ENCODE peak calls at places on chromosomes 5 and 9, in eight cellular contexts. M is left lung; L is dorsolateral prefrontal cortex; C is GM23338; F is pancreas; Q is heart left ventricle; A is neural progenitor cell; W is CD8-positive, alpha-beta T cell. V is an unnamed sample.

GRCh38 chr9:751137-752051 is 90.1 kb upstream of the DMRT1 start:
- DNase-seq in M (no peak), L (no peak), C (no peak), F (no peak), Q (no peak), A (no peak), W (peak), V (no peak)

GRCh38 chr9:135471751-135472640 is 7.6 kb upstream of the PPP1R26 start:
- DNase-seq in M (no peak), L (no peak), C (peak), F (no peak), Q (no peak), A (peak), W (no peak), V (no peak)

GRCh38 chr9:64773491-64773931 is 511.5 kb downstream of the FOXD4L5 start:
- DNase-seq in M (no peak), L (no peak), C (peak), F (peak), Q (no peak), A (no peak), W (peak), V (no peak)

GRCh38 chr5:80245986-80246781 is 9.7 kb downstream of the SERINC5 start:
- DNase-seq in M (no peak), L (no peak), C (peak), F (no peak), Q (no peak), A (peak), W (no peak), V (no peak)

GRCh38 chr5:9283473-9283872 is 262.4 kb downstream of the SEMA5A start:
- DNase-seq in M (no peak), L (no peak), C (peak), F (no peak), Q (no peak), A (no peak), W (no peak), V (no peak)

GRCh38 chr5:96661841-96662724 is at the start of gene CAST:
- DNase-seq in M (peak), L (peak), C (peak), F (peak), Q (peak), A (peak), W (peak), V (peak)

GRCh38 chr5:142630927-142631539 is 54.9 kb downstream of the FGF1 start:
- DNase-seq in M (no peak), L (no peak), C (no peak), F (no peak), Q (peak), A (no peak), W (no peak), V (no peak)

GRCh38 chr5:174612686-174613085 is 111.7 kb upstream of the MSX2 start:
- DNase-seq in M (no peak), L (no peak), C (no peak), F (no peak), Q (no peak), A (no peak), W (no peak), V (peak)

GRCh38 chr5:150246835-150247234 is 42.7 kb downstream of the CAMK2A start:
- DNase-seq in M (no peak), L (no peak), C (no peak), F (no peak), Q (no peak), A (no peak), W (no peak), V (peak)

GRCh38 chr5:53008751-53009150 is 19.6 kb downstream of the ITGA2 start:
- DNase-seq in M (no peak), L (no peak), C (no peak), F (no peak), Q (no peak), A (no peak), W (no peak), V (no peak)

GRCh38 chr9:72203205-72203803 is 54.1 kb downstream of the GDA start:
- DNase-seq in M (no peak), L (no peak), C (peak), F (peak), Q (no peak), A (peak), W (no peak), V (no peak)

GRCh38 chr5:125257057-125257970 is 510.9 kb upstream of the ZNF608 start:
- DNase-seq in M (no peak), L (no peak), C (no peak), F (no peak), Q (peak), A (no peak), W (no peak), V (no peak)

GRCh38 chr5:171790408-171790807 is 4.8 kb downstream of the SMIM23 start:
- DNase-seq in M (no peak), L (no peak), C (no peak), F (no peak), Q (no peak), A (no peak), W (peak), V (no peak)

GRCh38 chr5:83636141-83636540 is 84.5 kb downstream of the HAPLN1 start:
- DNase-seq in M (no peak), L (no peak), C (no peak), F (no peak), Q (no peak), A (no peak), W (no peak), V (no peak)

GRCh38 chr9:134225816-134226215 is 61.5 kb upstream of the RNU6ATAC start:
- DNase-seq in M (no peak), L (no peak), C (no peak), F (no peak), Q (no peak), A (no peak), W (no peak), V (peak)

GRCh38 chr5:126676195-126676624 is 75.5 kb downstream of the PHAX start:
- DNase-seq in M (no peak), L (no peak), C (peak), F (peak), Q (peak), A (peak), W (peak), V (no peak)

GRCh38 chr9:272251-273213 is 57.9 kb downstream of the DOCK8 start:
- DNase-seq in M (peak), L (no peak), C (no peak), F (no peak), Q (no peak), A (no peak), W (peak), V (no peak)

GRCh38 chr5:73215891-73216610 is 43.1 kb downstream of the TMEM174 start:
- DNase-seq in M (peak), L (no peak), C (peak), F (peak), Q (peak), A (peak), W (peak), V (peak)

GRCh38 chr5:73215525-73215890 is 42.5 kb downstream of the TMEM174 start:
- DNase-seq in M (no peak), L (no peak), C (no peak), F (no peak), Q (no peak), A (no peak), W (no peak), V (no peak)

GRCh38 chr5:73222173-73222572 is 49.2 kb downstream of the TMEM174 start:
- DNase-seq in M (no peak), L (no peak), C (no peak), F (no peak), Q (no peak), A (peak), W (no peak), V (no peak)

GRCh38 chr5:73214921-73215490 is 42.0 kb downstream of the TMEM174 start:
- DNase-seq in M (no peak), L (no peak), C (peak), F (no peak), Q (no peak), A (peak), W (no peak), V (no peak)

DNA sequence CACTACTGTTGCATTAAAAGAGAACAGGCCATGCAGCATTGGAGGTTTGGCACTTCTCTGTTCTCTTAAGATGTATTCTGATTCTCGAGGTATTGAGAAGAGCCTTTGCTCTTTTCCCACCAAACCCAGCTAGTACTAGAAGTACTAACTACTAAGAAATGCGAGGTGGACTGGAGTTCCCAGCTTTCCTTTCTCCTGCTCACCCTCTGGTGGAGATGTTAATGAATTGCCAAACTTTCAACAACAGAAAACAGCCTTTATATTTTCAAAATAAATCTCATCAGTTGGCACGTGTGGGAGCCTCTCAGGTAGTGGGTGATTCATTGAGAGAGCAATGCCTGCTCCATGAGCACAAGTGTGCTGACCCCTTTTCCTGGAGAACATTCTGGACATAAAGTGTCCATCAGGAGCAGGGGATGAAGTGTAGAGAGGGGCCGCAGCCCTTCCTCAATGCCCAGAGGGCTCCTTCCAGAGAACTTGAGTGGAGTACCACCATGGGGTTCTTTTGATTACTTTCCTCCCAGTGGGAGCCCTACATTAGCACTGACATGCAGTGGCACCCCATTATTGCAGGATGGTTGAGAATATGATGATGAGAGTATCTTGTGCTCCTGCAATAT is 45.7 kb downstream of the TMEM174 start:
- DNase-seq in M (no peak), L (no peak), C (peak), F (no peak), Q (no peak), A (peak), W (no peak), V (no peak)
- TF ChIP-seq CTCF in M (no peak), L (no peak), C (peak), F (no peak), Q (no peak), A (peak), W (no peak), V (no peak)

GRCh38 chr5:159178978-159179377 is 30.4 kb downstream of the RNF145 start:
- DNase-seq in M (no peak), L (no peak), C (no peak), F (peak), Q (no peak), A (no peak), W (no peak), V (no peak)

GRCh38 chr5:159171274-159171673 is 38.1 kb downstream of the RNF145 start:
- DNase-seq in M (no peak), L (no peak), C (no peak), F (no peak), Q (no peak), A (no peak), W (no peak), V (no peak)

GRCh38 chr5:159174511-159175168 is 34.7 kb downstream of the RNF145 start:
- DNase-seq in M (no peak), L (no peak), C (no peak), F (no peak), Q (no peak), A (no peak), W (no peak), V (no peak)

GRCh38 chr5:159179556-159180305 is 29.6 kb downstream of the RNF145 start:
- DNase-seq in M (no peak), L (no peak), C (no peak), F (no peak), Q (no peak), A (no peak), W (no peak), V (no peak)

DNA sequence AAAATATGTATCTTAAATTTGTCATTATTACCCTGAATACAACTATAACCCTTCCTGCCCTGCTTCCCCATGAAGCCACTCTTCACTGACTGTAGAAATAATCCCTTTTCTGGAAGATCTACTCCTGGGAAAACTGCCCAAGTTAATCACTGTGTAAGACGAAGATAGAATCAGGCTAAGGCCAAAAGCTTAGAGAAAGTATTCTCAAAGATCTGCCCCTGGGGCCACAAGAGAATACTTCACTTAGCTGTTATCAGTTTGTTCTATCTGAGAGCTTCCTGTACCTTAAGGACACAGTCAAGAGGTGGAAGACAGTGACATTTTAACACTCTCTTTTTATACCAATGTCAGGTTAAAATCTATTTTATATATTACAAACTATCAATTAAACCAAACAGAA is 33.8 kb downstream of the RNF145 start:
- DNase-seq in M (no peak), L (no peak), C (no peak), F (no peak), Q (no peak), A (no peak), W (no peak), V (no peak)
- H3K27ac ChIP-seq in M (peak), L (no peak), C (no peak), F (no peak), Q (peak), A (no peak), W (no peak), V (peak)

GRCh38 chr5:32710859-32711692 is at the start of gene NPR3:
- DNase-seq in M (no peak), L (no peak), C (peak), F (no peak), Q (peak), A (peak), W (no peak), V (no peak)

GRCh38 chr5:32711693-32712462 is 757 bp downstream of the NPR3 start:
- DNase-seq in M (no peak), L (no peak), C (peak), F (peak), Q (peak), A (peak), W (no peak), V (peak)

GRCh38 chr5:32712463-32713395 is 1.6 kb downstream of the NPR3 start:
- DNase-seq in M (no peak), L (no peak), C (peak), F (no peak), Q (no peak), A (peak), W (no peak), V (no peak)

GRCh38 chr5:32714836-32715235 is 3.7 kb downstream of the NPR3 start:
- DNase-seq in M (no peak), L (no peak), C (no peak), F (no peak), Q (no peak), A (no peak), W (no peak), V (no peak)

GRCh38 chr5:32713396-32714381 is 2.6 kb downstream of the NPR3 start:
- DNase-seq in M (peak), L (no peak), C (peak), F (peak), Q (peak), A (peak), W (no peak), V (peak)
- H3K4me3 ChIP-seq in M (peak), L (peak), C (peak), F (no peak), Q (peak), A (peak), W (no peak), V (peak)

GRCh38 chr5:169302491-169303118 is 1.7 kb upstream of the SLIT3 start:
- DNase-seq in M (no peak), L (peak), C (peak), F (peak), Q (peak), A (peak), W (peak), V (peak)
- TF ChIP-seq CTCF in M (peak), L (peak), C (peak), F (peak), Q (peak), A (peak), W (peak), V (peak)

DNA sequence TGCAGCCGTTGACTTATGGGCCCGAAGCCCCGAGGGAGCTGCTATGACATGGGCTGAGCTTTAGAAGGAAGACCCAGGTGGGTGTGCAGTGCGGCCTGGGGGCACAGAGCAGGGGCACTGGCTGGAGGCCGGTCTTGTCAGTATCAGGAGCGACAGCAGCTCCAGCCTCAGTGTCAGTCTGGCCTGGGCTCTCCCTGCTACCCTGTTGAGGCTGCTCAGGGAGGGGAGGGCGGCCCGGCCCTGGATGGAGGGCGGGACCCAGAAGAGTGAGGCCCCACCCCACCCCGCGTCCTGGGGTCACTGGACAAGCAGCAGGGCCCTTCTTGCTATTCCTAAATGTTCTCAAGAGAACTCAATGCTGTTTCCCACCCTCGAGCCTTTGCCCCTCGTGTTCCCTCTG is 18.0 kb downstream of the GFI1B start:
- DNase-seq in M (no peak), L (no peak), C (no peak), F (no peak), Q (no peak), A (no peak), W (no peak), V (no peak)
- H3K27ac ChIP-seq in M (no peak), L (no peak), C (no peak), F (no peak), Q (no peak), A (no peak), W (no peak), V (no peak)